ENCODE peak calls at places on chromosome 21, in four cellular contexts. One of them, this sample, is unnamed. For H3K4me1 and H3K9me3, the result is how much of the 10 kb centered on the place peaks cover.

GRCh38 chr21:35113064-35113463 is 64.0 kb upstream of the RUNX1 start:
- DNase-seq in aorta: no peak
- DNase-seq in A549: no peak
- DNase-seq in upper lobe of left lung: no peak
- DNase-seq in this sample: no peak

GRCh38 chr21:19557046-19557445 is 1153.5 kb upstream of the TMPRSS15 start:
- DNase-seq in aorta: no peak
- DNase-seq in A549: no peak
- DNase-seq in upper lobe of left lung: no peak
- DNase-seq in this sample: no peak

GRCh38 chr21:15301014-15301413 is 236.2 kb upstream of the NRIP1 start:
- DNase-seq in aorta: no peak
- DNase-seq in A549: no peak
- DNase-seq in upper lobe of left lung: no peak
- DNase-seq in this sample: no peak

GRCh38 chr21:43025636-43026180 is 49.9 kb downstream of the CBS start:
- DNase-seq in aorta: no peak
- DNase-seq in A549: no peak
- DNase-seq in upper lobe of left lung: no peak
- DNase-seq in this sample: no peak

GRCh38 chr21:45801989-45802388 is 158.5 kb downstream of the PCBP3 start:
- DNase-seq in aorta: no peak
- DNase-seq in A549: no peak
- DNase-seq in upper lobe of left lung: no peak
- DNase-seq in this sample: no peak

GRCh38 chr21:25385912-25386474 is 221.3 kb downstream of the MRPL39 start:
- DNase-seq in aorta: no peak
- DNase-seq in A549: peak
- DNase-seq in upper lobe of left lung: no peak
- DNase-seq in this sample: no peak

GRCh38 chr21:26847951-26848350 is 2.7 kb upstream of the ADAMTS1 start:
- DNase-seq in aorta: no peak
- DNase-seq in A549: no peak
- DNase-seq in upper lobe of left lung: no peak
- DNase-seq in this sample: no peak

GRCh38 chr21:36917487-36918158 is 48.8 kb downstream of the HLCS start:
- DNase-seq in aorta: no peak
- DNase-seq in A549: peak
- DNase-seq in upper lobe of left lung: no peak
- DNase-seq in this sample: no peak

GRCh38 chr21:15433091-15433490 is 296.7 kb upstream of the USP25 start:
- DNase-seq in aorta: no peak
- DNase-seq in A549: no peak
- DNase-seq in upper lobe of left lung: no peak
- DNase-seq in this sample: no peak

GRCh38 chr21:34511787-34512451 is at the start of gene KCNE1:
- DNase-seq in aorta: peak
- DNase-seq in A549: no peak
- DNase-seq in upper lobe of left lung: no peak
- DNase-seq in this sample: no peak

GRCh38 chr21:33268736-33269441 is 2.7 kb downstream of the IL10RB start:
- DNase-seq in aorta: no peak
- DNase-seq in A549: no peak
- DNase-seq in upper lobe of left lung: no peak
- DNase-seq in this sample: no peak

GRCh38 chr21:45529785-45530422 is 12.3 kb downstream of the SLC19A1 start:
- DNase-seq in aorta: peak
- DNase-seq in A549: no peak
- DNase-seq in upper lobe of left lung: no peak
- DNase-seq in this sample: peak

GRCh38 chr21:35138665-35139381 is 89.7 kb upstream of the RUNX1 start:
- DNase-seq in aorta: no peak
- DNase-seq in A549: no peak
- DNase-seq in upper lobe of left lung: no peak
- DNase-seq in this sample: no peak

GRCh38 chr21:37060296-37060695 is 12.6 kb downstream of the PIGP start:
- DNase-seq in aorta: no peak
- DNase-seq in A549: peak
- DNase-seq in upper lobe of left lung: no peak
- DNase-seq in this sample: no peak

GRCh38 chr21:24210130-24210529 is 1397.2 kb downstream of the MRPL39 start:
- DNase-seq in aorta: no peak
- DNase-seq in A549: no peak
- DNase-seq in upper lobe of left lung: no peak
- DNase-seq in this sample: no peak

GRCh38 chr21:33976082-33976979 is 60.7 kb upstream of the ATP5PO start:
- DNase-seq in aorta: peak
- DNase-seq in A549: peak
- DNase-seq in upper lobe of left lung: no peak
- DNase-seq in this sample: no peak

GRCh38 chr21:43287111-43287973 is 118.5 kb downstream of the CRYAA start:
- DNase-seq in aorta: peak
- DNase-seq in A549: no peak
- DNase-seq in upper lobe of left lung: no peak
- DNase-seq in this sample: no peak

GRCh38 chr21:34743831-34744230 is 75.0 kb downstream of the CLIC6 start:
- DNase-seq in aorta: peak
- DNase-seq in A549: no peak
- DNase-seq in upper lobe of left lung: no peak
- DNase-seq in this sample: no peak

GRCh38 chr21:29674343-29674742 is 265.5 kb downstream of the GRIK1 start:
- DNase-seq in aorta: no peak
- DNase-seq in A549: no peak
- DNase-seq in upper lobe of left lung: no peak
- DNase-seq in this sample: no peak

GRCh38 chr21:36125513-36126121 is 9.3 kb upstream of the CBR3 start:
- DNase-seq in aorta: peak
- DNase-seq in A549: no peak
- DNase-seq in upper lobe of left lung: no peak
- DNase-seq in this sample: no peak

GRCh38 chr21:24939288-24939687 is 668.0 kb downstream of the MRPL39 start:
- DNase-seq in aorta: no peak
- DNase-seq in A549: no peak
- DNase-seq in upper lobe of left lung: no peak
- DNase-seq in this sample: no peak

GRCh38 chr21:44354775-44355771 is 1.7 kb downstream of the TRPM2 start:
- DNase-seq in aorta: no peak
- DNase-seq in A549: no peak
- DNase-seq in upper lobe of left lung: no peak
- DNase-seq in this sample: no peak
- H3K4me1 ChIP-seq in aorta: under half
- H3K4me1 ChIP-seq in A549: under half
- H3K4me1 ChIP-seq in upper lobe of left lung: under half
- H3K4me1 ChIP-seq in this sample: under half

GRCh38 chr21:31446206-31446900 is 102.3 kb upstream of the TIAM1 start:
- DNase-seq in aorta: no peak
- DNase-seq in A549: no peak
- DNase-seq in upper lobe of left lung: peak
- DNase-seq in this sample: no peak

GRCh38 chr21:31455506-31455905 is 111.4 kb upstream of the TIAM1 start:
- DNase-seq in aorta: no peak
- DNase-seq in A549: no peak
- DNase-seq in upper lobe of left lung: no peak
- DNase-seq in this sample: no peak

GRCh38 chr21:31449912-31450535 is 106.0 kb upstream of the TIAM1 start:
- DNase-seq in aorta: no peak
- DNase-seq in A549: no peak
- DNase-seq in upper lobe of left lung: no peak
- DNase-seq in this sample: no peak

GRCh38 chr21:31447477-31447876 is 103.4 kb upstream of the TIAM1 start:
- DNase-seq in aorta: no peak
- DNase-seq in A549: no peak
- DNase-seq in upper lobe of left lung: no peak
- DNase-seq in this sample: no peak

GRCh38 chr21:31450971-31451370 is 106.9 kb upstream of the TIAM1 start:
- DNase-seq in aorta: no peak
- DNase-seq in A549: no peak
- DNase-seq in upper lobe of left lung: peak
- DNase-seq in this sample: no peak
- H3K9me3 ChIP-seq in aorta: under half
- H3K9me3 ChIP-seq in A549: under half
- H3K9me3 ChIP-seq in upper lobe of left lung: under half
- H3K9me3 ChIP-seq in this sample: under half

GRCh38 chr21:40553781-40554180 is 293.2 kb downstream of the DSCAM start:
- DNase-seq in aorta: no peak
- DNase-seq in A549: no peak
- DNase-seq in upper lobe of left lung: no peak
- DNase-seq in this sample: no peak
- H3K4me1 ChIP-seq in aorta: under half
- H3K4me1 ChIP-seq in A549: under half
- H3K4me1 ChIP-seq in upper lobe of left lung: under half
- H3K4me1 ChIP-seq in this sample: under half

GRCh38 chr21:14072761-14073535 is 137.8 kb downstream of the LIPI start:
- DNase-seq in aorta: no peak
- DNase-seq in A549: no peak
- DNase-seq in upper lobe of left lung: no peak
- DNase-seq in this sample: no peak

GRCh38 chr21:14071902-14072734 is 138.6 kb downstream of the LIPI start:
- DNase-seq in aorta: no peak
- DNase-seq in A549: no peak
- DNase-seq in upper lobe of left lung: no peak
- DNase-seq in this sample: no peak

GRCh38 chr21:14070049-14070893 is 140.5 kb downstream of the LIPI start:
- DNase-seq in aorta: no peak
- DNase-seq in A549: no peak
- DNase-seq in upper lobe of left lung: no peak
- DNase-seq in this sample: no peak

GRCh38 chr21:14073615-14074014 is 137.1 kb downstream of the LIPI start:
- DNase-seq in aorta: no peak
- DNase-seq in A549: no peak
- DNase-seq in upper lobe of left lung: no peak
- DNase-seq in this sample: peak

DNA sequence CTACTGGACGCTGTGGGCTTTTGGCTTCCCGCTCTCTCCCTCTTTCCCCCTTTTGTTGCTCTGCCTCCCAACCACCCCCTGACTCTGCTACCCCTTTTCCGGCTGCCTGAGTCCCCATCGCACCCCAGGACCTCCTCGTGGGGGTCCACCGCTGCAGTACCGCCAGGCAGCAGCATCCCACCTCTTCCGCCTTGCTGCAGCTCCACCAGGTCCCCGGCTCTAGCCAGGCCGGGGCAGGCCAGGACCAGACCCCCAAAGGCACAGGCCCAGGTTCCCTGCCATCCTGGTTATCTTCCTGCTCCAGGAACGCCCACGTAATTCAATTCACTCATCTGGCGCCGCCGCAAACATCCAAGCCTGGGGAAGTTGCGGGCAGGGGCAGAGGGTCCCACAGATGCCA is 139.8 kb downstream of the LIPI start:
- DNase-seq in aorta: no peak
- DNase-seq in A549: no peak
- DNase-seq in upper lobe of left lung: no peak
- DNase-seq in this sample: no peak
- H3K9me3 ChIP-seq in aorta: under half
- H3K9me3 ChIP-seq in A549: under half
- H3K9me3 ChIP-seq in upper lobe of left lung: under half
- H3K9me3 ChIP-seq in this sample: under half

GRCh38 chr21:38351176-38351959 is 94.6 kb downstream of the KCNJ15 start:
- DNase-seq in aorta: no peak
- DNase-seq in A549: no peak
- DNase-seq in upper lobe of left lung: peak
- DNase-seq in this sample: no peak
- H3K4me1 ChIP-seq in aorta: under half
- H3K4me1 ChIP-seq in A549: under half
- H3K4me1 ChIP-seq in upper lobe of left lung: under half
- H3K4me1 ChIP-seq in this sample: under half

GRCh38 chr21:28252923-28253322 is 739.8 kb downstream of the LTN1 start:
- DNase-seq in aorta: no peak
- DNase-seq in A549: no peak
- DNase-seq in upper lobe of left lung: no peak
- DNase-seq in this sample: no peak

GRCh38 chr21:28253378-28253777 is 739.3 kb downstream of the LTN1 start:
- DNase-seq in aorta: no peak
- DNase-seq in A549: no peak
- DNase-seq in upper lobe of left lung: no peak
- DNase-seq in this sample: no peak

GRCh38 chr21:28247454-28248020 is 745.1 kb downstream of the LTN1 start:
- DNase-seq in aorta: no peak
- DNase-seq in A549: no peak
- DNase-seq in upper lobe of left lung: no peak
- DNase-seq in this sample: no peak
- H3K9me3 ChIP-seq in aorta: under half
- H3K9me3 ChIP-seq in A549: under half
- H3K9me3 ChIP-seq in upper lobe of left lung: under half
- H3K9me3 ChIP-seq in this sample: under half

GRCh38 chr21:38813143-38813542 is 7.4 kb downstream of the ETS2 start:
- DNase-seq in aorta: no peak
- DNase-seq in A549: no peak
- DNase-seq in upper lobe of left lung: no peak
- DNase-seq in this sample: no peak

GRCh38 chr21:38815060-38815405 is 9.3 kb downstream of the ETS2 start:
- DNase-seq in aorta: no peak
- DNase-seq in A549: no peak
- DNase-seq in upper lobe of left lung: no peak
- DNase-seq in this sample: no peak

GRCh38 chr21:38811257-38811656 is 5.5 kb downstream of the ETS2 start:
- DNase-seq in aorta: no peak
- DNase-seq in A549: no peak
- DNase-seq in upper lobe of left lung: no peak
- DNase-seq in this sample: no peak

GRCh38 chr21:38814126-38815059 is 8.7 kb downstream of the ETS2 start:
- DNase-seq in aorta: no peak
- DNase-seq in A549: no peak
- DNase-seq in upper lobe of left lung: no peak
- DNase-seq in this sample: no peak

DNA sequence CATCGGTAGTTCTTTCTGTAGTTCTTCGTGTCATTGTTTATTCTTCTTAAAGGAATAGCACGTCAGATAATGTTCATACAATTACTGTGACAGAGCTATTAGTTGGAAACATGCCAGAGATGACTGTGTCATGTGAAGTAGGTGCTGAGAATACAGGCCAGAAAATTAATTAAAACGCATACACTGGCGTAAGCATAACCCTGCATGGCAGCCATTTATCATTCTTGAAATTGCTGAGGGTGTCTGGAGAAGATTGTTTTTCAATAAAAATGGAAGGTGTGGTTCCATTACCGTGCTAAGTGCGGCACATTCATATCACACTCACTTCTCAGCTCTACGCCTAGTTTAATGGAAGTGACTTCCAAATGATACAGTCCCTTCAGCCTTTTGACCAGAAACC is 7.8 kb downstream of the ETS2 start:
- DNase-seq in aorta: no peak
- DNase-seq in A549: no peak
- DNase-seq in upper lobe of left lung: no peak
- DNase-seq in this sample: no peak
- H3K4me1 ChIP-seq in aorta: under half
- H3K4me1 ChIP-seq in A549: half or more
- H3K4me1 ChIP-seq in upper lobe of left lung: half or more
- H3K4me1 ChIP-seq in this sample: under half

This sample was measured in suprapubic skin.